ENCODE peak calls at places on chromosome 20, in six cellular contexts. S is activated T-cell treated with anti-CD3 and anti-CD28 coated beads for 1 hour; H is tibial nerve; K is NCI-H1092; G is activated CD4-positive, alpha-beta memory T cell treated with anti-CD3 and anti-CD28 coated beads, Interleukin-2, amount 10 ng/mL, durations not matched to agents 7 days and 5 days; L is left lung. E is an unnamed sample.

GRCh38 chr20:51800769-51801219 is 1.5 kb downstream of the SALL4 start:
- DNase-seq in G (no peak), K (no peak), S (no peak), H (no peak), L (peak), E (no peak)

GRCh38 chr20:63955281-63955845 is 853 bp downstream of the UCKL1 start:
- DNase-seq in L (no peak), K (no peak), S (no peak), H (no peak), G (peak), E (no peak)

GRCh38 chr20:57437267-57437666 is 46.1 kb downstream of the RBM38 start:
- DNase-seq in G (no peak), S (no peak), H (no peak), K (no peak), L (no peak), E (no peak)

GRCh38 chr20:46406986-46407670 is 713 bp upstream of the ELMO2 start:
- DNase-seq in S (peak), G (peak), H (peak), L (peak), K (peak), E (peak)

GRCh38 chr20:59772931-59773913 is 160.2 kb downstream of the SYCP2 start:
- DNase-seq in K (no peak), S (no peak), G (no peak), L (no peak), H (no peak), E (no peak)

GRCh38 chr20:60092729-60093128 is 134.5 kb downstream of the CDH26 start:
- DNase-seq in L (no peak), S (no peak), K (no peak), G (no peak), H (no peak), E (no peak)

GRCh38 chr20:38830356-38830755 is 24.9 kb downstream of the PPP1R16B start:
- DNase-seq in K (no peak), S (no peak), H (no peak), G (no peak), L (no peak), E (no peak)

GRCh38 chr20:50675671-50676376 is 15.5 kb downstream of the RIPOR3 start:
- DNase-seq in L (no peak), K (no peak), G (no peak), H (no peak), S (no peak), E (no peak)

GRCh38 chr20:31933698-31934097 is 18.1 kb downstream of the PDRG1 start:
- DNase-seq in L (no peak), K (no peak), S (no peak), H (no peak), G (no peak), E (no peak)

GRCh38 chr20:52105045-52105572 is 86.5 kb downstream of the ZFP64 start:
- DNase-seq in G (no peak), K (no peak), L (no peak), H (no peak), S (no peak), E (no peak)

GRCh38 chr20:19828233-19828632 is 70.2 kb downstream of the RIN2 start:
- DNase-seq in H (no peak), S (no peak), L (no peak), K (no peak), G (peak), E (peak)

GRCh38 chr20:60053125-60053812 is 95.0 kb downstream of the CDH26 start:
- DNase-seq in S (no peak), H (no peak), G (no peak), K (peak), L (no peak), E (no peak)

GRCh38 chr20:53899351-53900167 is 170.8 kb downstream of the BCAS1 start:
- DNase-seq in K (no peak), G (peak), S (peak), L (no peak), H (no peak), E (peak)

GRCh38 chr20:63381781-63382431 is 20.8 kb upstream of the CHRNA4 start:
- DNase-seq in G (peak), K (no peak), L (no peak), H (no peak), S (peak), E (no peak)

GRCh38 chr20:1150218-1150617 is 31.8 kb downstream of the PSMF1 start:
- DNase-seq in H (no peak), L (no peak), S (no peak), G (peak), K (no peak), E (no peak)

GRCh38 chr20:23541330-23541729 is 27.0 kb downstream of the CST9L start:
- DNase-seq in G (no peak), S (no peak), K (no peak), H (no peak), L (no peak), E (no peak)

GRCh38 chr20:57679113-57679512 is 30.7 kb downstream of the PMEPA1 start:
- DNase-seq in G (no peak), S (no peak), H (no peak), L (no peak), K (no peak), E (no peak)

GRCh38 chr20:1336699-1337387 is 7.9 kb upstream of the SDCBP2 start:
- DNase-seq in K (no peak), L (peak), G (peak), S (no peak), H (no peak), E (no peak)

GRCh38 chr20:50015993-50016770 is 33.4 kb downstream of the SNAI1 start:
- DNase-seq in K (no peak), G (no peak), S (no peak), L (no peak), H (no peak), E (no peak)

GRCh38 chr20:57560554-57561355 is at the start of gene PCK1:
- DNase-seq in L (no peak), H (peak), G (no peak), K (no peak), S (no peak), E (no peak)

GRCh38 chr20:41654884-41655283 is 36.7 kb upstream of the CHD6 start:
- DNase-seq in S (no peak), G (no peak), K (no peak), H (no peak), L (no peak), E (no peak)

GRCh38 chr20:18989736-18990474 is 176.3 kb downstream of the SCP2D1 start:
- DNase-seq in K (no peak), S (no peak), H (no peak), L (no peak), G (no peak), E (no peak)

GRCh38 chr20:44017905-44018683 is 103.4 kb downstream of the TOX2 start:
- DNase-seq in H (no peak), L (peak), G (no peak), K (peak), S (no peak), E (no peak)

GRCh38 chr20:58453391-58453790 is 61.8 kb downstream of the APCDD1L start:
- DNase-seq in S (no peak), G (no peak), H (no peak), K (no peak), L (no peak), E (no peak)

GRCh38 chr20:61299613-61300012 is 47.6 kb downstream of the CDH4 start:
- DNase-seq in G (no peak), K (no peak), H (no peak), S (no peak), L (no peak), E (no peak)

GRCh38 chr20:45407067-45407745 is 883 bp upstream of the DBNDD2 start:
- DNase-seq in S (no peak), G (no peak), K (no peak), H (no peak), L (peak), E (no peak)

GRCh38 chr20:496126-496696 is 33.9 kb upstream of the TBC1D20 start:
- DNase-seq in S (no peak), H (no peak), K (no peak), L (no peak), G (no peak), E (no peak)

GRCh38 chr20:32467506-32468312 is 109.6 kb downstream of the ASXL1 start:
- DNase-seq in H (no peak), K (no peak), S (no peak), G (no peak), L (no peak), E (peak)

GRCh38 chr20:8331740-8332412 is 199.8 kb downstream of the PLCB1 start:
- DNase-seq in H (no peak), G (no peak), K (no peak), L (peak), S (no peak), E (no peak)

GRCh38 chr20:63009988-63010769 is 3.4 kb upstream of the BHLHE23 start:
- DNase-seq in H (no peak), G (peak), K (no peak), S (peak), L (no peak), E (no peak)

E was measured in CD14-positive monocyte.